ENCODE peak calls at places on chromosome 15, in nine cellular contexts. J is A172; W is KBM-7; O is effector CD8-positive, alpha-beta T cell; H is ascending aorta; U is psoas muscle; I is stimulated activated CD4-positive, alpha-beta T cell treated with anti-CD3 and anti-CD28 coated beads, Interleukin-15, amount 100 ng/mL, for 1 hour; F is T-helper 2 cell; N is EL. Y is an unnamed sample.

GRCh38 chr15:65416845-65417416 is 5.8 kb downstream of the IGDCC4 start:
- DNase-seq in F (no peak), O (no peak), H (no peak), U (peak), J (no peak), I (no peak), W (no peak), N (no peak), Y (no peak)

GRCh38 chr15:22237891-22238275 is 157.6 kb downstream of the OR4M2 start:
- DNase-seq in F (no peak), W (no peak), N (no peak), J (no peak), I (no peak), O (no peak), U (no peak), H (no peak), Y (no peak)

GRCh38 chr15:35936284-35936683 is 390.3 kb upstream of the DPH6 start:
- DNase-seq in N (no peak), U (no peak), O (no peak), F (no peak), W (no peak), I (no peak), H (no peak), J (no peak), Y (no peak)

GRCh38 chr15:41017051-41017735 is 63.9 kb downstream of the CHAC1 start:
- DNase-seq in O (no peak), N (no peak), J (no peak), W (peak), F (peak), U (no peak), I (no peak), H (no peak), Y (no peak)

GRCh38 chr15:66080791-66081475 is 172.6 kb downstream of the MEGF11 start:
- DNase-seq in F (no peak), J (peak), O (no peak), I (no peak), W (no peak), N (peak), H (no peak), U (no peak), Y (no peak)

GRCh38 chr15:76972420-76973361 is 22.2 kb upstream of the PSTPIP1 start:
- DNase-seq in F (no peak), W (no peak), N (no peak), U (no peak), I (no peak), O (no peak), J (no peak), H (no peak), Y (no peak)

GRCh38 chr15:42315435-42316020 is 42.3 kb upstream of the TMEM87A start:
- DNase-seq in F (no peak), J (no peak), N (no peak), I (no peak), U (no peak), W (no peak), H (no peak), O (no peak), Y (no peak)

GRCh38 chr15:89761009-89761831 is 10.2 kb upstream of the MESP1 start:
- DNase-seq in N (no peak), W (no peak), H (no peak), O (no peak), I (no peak), U (no peak), J (no peak), F (no peak), Y (peak)

GRCh38 chr15:45347989-45348388 is 30.4 kb downstream of the GATM start:
- DNase-seq in O (no peak), I (no peak), F (no peak), N (no peak), J (no peak), W (no peak), U (no peak), H (no peak), Y (no peak)

GRCh38 chr15:55481842-55482241 is 26.2 kb downstream of the DNAAF4 start:
- DNase-seq in H (no peak), J (no peak), W (no peak), F (no peak), O (no peak), U (no peak), N (no peak), I (no peak), Y (no peak)

GRCh38 chr15:77160562-77161481 is 89.9 kb upstream of the TSPAN3 start:
- DNase-seq in H (no peak), J (no peak), N (no peak), U (no peak), W (peak), I (no peak), F (no peak), O (no peak), Y (no peak)